ENCODE peak calls at places on chromosomes 13 and 19, in six cellular contexts. One of them, this sample, is unnamed.

GRCh38 chr19:4295972-4296771 is 6.0 kb downstream of the TMIGD2 start:
- DNase-seq in NCI-H1092 treated with DMSO at 0.1 percent for 48 hours: peak
- DNase-seq in T-helper 2 cell: no peak
- DNase-seq in NCI-H774: peak
- DNase-seq in lower leg skin: no peak
- DNase-seq in activated T-cell treated with anti-CD3 and anti-CD28 coated beads, Interleukin-2, amount 50 U/mL, for 72 hours: no peak
- DNase-seq in this sample: peak

GRCh38 chr19:2246801-2247361 is 2.2 kb upstream of the AMH start:
- DNase-seq in NCI-H774: no peak
- DNase-seq in activated T-cell treated with anti-CD3 and anti-CD28 coated beads, Interleukin-2, amount 50 U/mL, for 72 hours: no peak
- DNase-seq in NCI-H1092 treated with DMSO at 0.1 percent for 48 hours: no peak
- DNase-seq in lower leg skin: no peak
- DNase-seq in T-helper 2 cell: no peak
- DNase-seq in this sample: no peak

GRCh38 chr13:113151745-113152707 is 6.4 kb upstream of the PROZ start:
- DNase-seq in NCI-H1092 treated with DMSO at 0.1 percent for 48 hours: peak
- DNase-seq in lower leg skin: peak
- DNase-seq in activated T-cell treated with anti-CD3 and anti-CD28 coated beads, Interleukin-2, amount 50 U/mL, for 72 hours: no peak
- DNase-seq in T-helper 2 cell: peak
- DNase-seq in NCI-H774: no peak
- DNase-seq in this sample: no peak

GRCh38 chr13:33723365-33723764 is 94.6 kb upstream of the RFC3 start:
- DNase-seq in lower leg skin: no peak
- DNase-seq in NCI-H1092 treated with DMSO at 0.1 percent for 48 hours: no peak
- DNase-seq in activated T-cell treated with anti-CD3 and anti-CD28 coated beads, Interleukin-2, amount 50 U/mL, for 72 hours: no peak
- DNase-seq in NCI-H774: no peak
- DNase-seq in T-helper 2 cell: no peak
- DNase-seq in this sample: no peak

GRCh38 chr19:17797397-17798201 is 2.7 kb downstream of the B3GNT3 start:
- DNase-seq in NCI-H1092 treated with DMSO at 0.1 percent for 48 hours: no peak
- DNase-seq in T-helper 2 cell: no peak
- DNase-seq in lower leg skin: no peak
- DNase-seq in activated T-cell treated with anti-CD3 and anti-CD28 coated beads, Interleukin-2, amount 50 U/mL, for 72 hours: peak
- DNase-seq in NCI-H774: no peak
- DNase-seq in this sample: no peak

GRCh38 chr13:90230311-90230710 is 1117.2 kb upstream of the MIR17HG start:
- DNase-seq in lower leg skin: no peak
- DNase-seq in T-helper 2 cell: no peak
- DNase-seq in activated T-cell treated with anti-CD3 and anti-CD28 coated beads, Interleukin-2, amount 50 U/mL, for 72 hours: no peak
- DNase-seq in NCI-H1092 treated with DMSO at 0.1 percent for 48 hours: no peak
- DNase-seq in NCI-H774: no peak
- DNase-seq in this sample: no peak

GRCh38 chr13:110390572-110390971 is 83.5 kb downstream of the COL4A2 start:
- DNase-seq in NCI-H1092 treated with DMSO at 0.1 percent for 48 hours: no peak
- DNase-seq in lower leg skin: no peak
- DNase-seq in NCI-H774: no peak
- DNase-seq in activated T-cell treated with anti-CD3 and anti-CD28 coated beads, Interleukin-2, amount 50 U/mL, for 72 hours: no peak
- DNase-seq in T-helper 2 cell: no peak
- DNase-seq in this sample: no peak

GRCh38 chr13:40960721-40961120 is 58.4 kb downstream of the ELF1 start:
- DNase-seq in lower leg skin: no peak
- DNase-seq in activated T-cell treated with anti-CD3 and anti-CD28 coated beads, Interleukin-2, amount 50 U/mL, for 72 hours: no peak
- DNase-seq in NCI-H1092 treated with DMSO at 0.1 percent for 48 hours: no peak
- DNase-seq in T-helper 2 cell: no peak
- DNase-seq in NCI-H774: no peak
- DNase-seq in this sample: no peak

GRCh38 chr13:48220592-48221300 is 12.3 kb upstream of the ITM2B start:
- DNase-seq in NCI-H1092 treated with DMSO at 0.1 percent for 48 hours: no peak
- DNase-seq in lower leg skin: no peak
- DNase-seq in activated T-cell treated with anti-CD3 and anti-CD28 coated beads, Interleukin-2, amount 50 U/mL, for 72 hours: peak
- DNase-seq in T-helper 2 cell: peak
- DNase-seq in NCI-H774: no peak
- DNase-seq in this sample: no peak

GRCh38 chr13:113864303-113864890 is 521 bp upstream of the GAS6 start:
- DNase-seq in NCI-H1092 treated with DMSO at 0.1 percent for 48 hours: no peak
- DNase-seq in T-helper 2 cell: no peak
- DNase-seq in NCI-H774: no peak
- DNase-seq in activated T-cell treated with anti-CD3 and anti-CD28 coated beads, Interleukin-2, amount 50 U/mL, for 72 hours: no peak
- DNase-seq in lower leg skin: peak
- DNase-seq in this sample: no peak

GRCh38 chr19:10766681-10767201 is 48.9 kb downstream of the DNM2 start:
- DNase-seq in activated T-cell treated with anti-CD3 and anti-CD28 coated beads, Interleukin-2, amount 50 U/mL, for 72 hours: no peak
- DNase-seq in lower leg skin: no peak
- DNase-seq in T-helper 2 cell: no peak
- DNase-seq in NCI-H774: no peak
- DNase-seq in NCI-H1092 treated with DMSO at 0.1 percent for 48 hours: peak
- DNase-seq in this sample: no peak

GRCh38 chr13:102197193-102197592 is 204.7 kb downstream of the FGF14 start:
- DNase-seq in activated T-cell treated with anti-CD3 and anti-CD28 coated beads, Interleukin-2, amount 50 U/mL, for 72 hours: no peak
- DNase-seq in lower leg skin: no peak
- DNase-seq in NCI-H1092 treated with DMSO at 0.1 percent for 48 hours: peak
- DNase-seq in NCI-H774: no peak
- DNase-seq in T-helper 2 cell: no peak
- DNase-seq in this sample: no peak

GRCh38 chr19:12065100-12065538 is 588 bp downstream of the ZNF844 start:
- DNase-seq in activated T-cell treated with anti-CD3 and anti-CD28 coated beads, Interleukin-2, amount 50 U/mL, for 72 hours: peak
- DNase-seq in lower leg skin: peak
- DNase-seq in NCI-H774: no peak
- DNase-seq in T-helper 2 cell: peak
- DNase-seq in NCI-H1092 treated with DMSO at 0.1 percent for 48 hours: peak
- DNase-seq in this sample: peak

GRCh38 chr19:34963531-34964406 is at the start of gene ZNF792:
- DNase-seq in NCI-H1092 treated with DMSO at 0.1 percent for 48 hours: peak
- DNase-seq in NCI-H774: peak
- DNase-seq in T-helper 2 cell: peak
- DNase-seq in lower leg skin: peak
- DNase-seq in activated T-cell treated with anti-CD3 and anti-CD28 coated beads, Interleukin-2, amount 50 U/mL, for 72 hours: peak
- DNase-seq in this sample: peak

GRCh38 chr19:51799311-51799997 is 4.5 kb downstream of the FPR3 start:
- DNase-seq in activated T-cell treated with anti-CD3 and anti-CD28 coated beads, Interleukin-2, amount 50 U/mL, for 72 hours: no peak
- DNase-seq in NCI-H774: peak
- DNase-seq in lower leg skin: peak
- DNase-seq in NCI-H1092 treated with DMSO at 0.1 percent for 48 hours: no peak
- DNase-seq in T-helper 2 cell: no peak
- DNase-seq in this sample: no peak

GRCh38 chr19:7931221-7932061 is 5.5 kb upstream of the CTXN1 start:
- DNase-seq in T-helper 2 cell: no peak
- DNase-seq in NCI-H1092 treated with DMSO at 0.1 percent for 48 hours: no peak
- DNase-seq in NCI-H774: no peak
- DNase-seq in lower leg skin: no peak
- DNase-seq in activated T-cell treated with anti-CD3 and anti-CD28 coated beads, Interleukin-2, amount 50 U/mL, for 72 hours: no peak
- DNase-seq in this sample: no peak

GRCh38 chr19:752652-753517 is 2.0 kb downstream of the MISP start:
- DNase-seq in NCI-H1092 treated with DMSO at 0.1 percent for 48 hours: no peak
- DNase-seq in lower leg skin: no peak
- DNase-seq in T-helper 2 cell: no peak
- DNase-seq in NCI-H774: no peak
- DNase-seq in activated T-cell treated with anti-CD3 and anti-CD28 coated beads, Interleukin-2, amount 50 U/mL, for 72 hours: no peak
- DNase-seq in this sample: no peak